ENCODE peak calls at places on chromosomes 5 and 9, in nine cellular contexts. D, M, S, I, X, Z, Q, B and K are unnamed samples.

GRCh38 chr5:31231171-31231570 is 37.7 kb downstream of the CDH6 start:
- DNase-seq in D (no peak), M (no peak), S (no peak), I (no peak), X (no peak), Z (no peak), Q (no peak), B (no peak), K (no peak)

GRCh38 chr9:89471390-89471789 is 26.5 kb downstream of the SEMA4D start:
- DNase-seq in D (no peak), M (no peak), S (no peak), I (no peak), X (no peak), Z (no peak), Q (no peak), B (no peak), K (no peak)

GRCh38 chr5:37665272-37665671 is 174.6 kb downstream of the GDNF start:
- DNase-seq in D (no peak), M (no peak), S (no peak), I (no peak), X (no peak), Z (no peak), Q (no peak), B (no peak), K (no peak)

GRCh38 chr5:35853652-35854051 is 3.0 kb upstream of the IL7R start:
- DNase-seq in D (no peak), M (no peak), S (no peak), I (peak; percentile 48), X (peak; percentile 65), Z (peak; percentile 41), Q (no peak), B (no peak), K (no peak)

GRCh38 chr9:136062657-136063439 is 32.2 kb downstream of the NACC2 start:
- DNase-seq in D (no peak), M (no peak), S (no peak), I (no peak), X (no peak), Z (no peak), Q (no peak), B (no peak), K (no peak)

GRCh38 chr9:4980046-4980727 is 4.9 kb upstream of the JAK2 start:
- DNase-seq in D (no peak), M (no peak), S (no peak), I (no peak), X (no peak), Z (no peak), Q (no peak), B (no peak), K (no peak)

GRCh38 chr5:115952579-115952978 is 9.7 kb upstream of the LVRN start:
- DNase-seq in D (no peak), M (no peak), S (no peak), I (no peak), X (no peak), Z (no peak), Q (no peak), B (peak; percentile 39), K (no peak)

GRCh38 chr5:33530183-33530962 is 89.6 kb downstream of the TARS1 start:
- DNase-seq in D (no peak), M (no peak), S (no peak), I (no peak), X (no peak), Z (no peak), Q (no peak), B (no peak), K (no peak)